ENCODE peak calls at places on chromosomes 12 and 14, in five cellular contexts. W, A, K, J and F are unnamed samples.

GRCh38 chr12:111451649-111452129 is 46.0 kb downstream of the SH2B3 start:
- DNase-seq in W (peak; percentile 36), A (peak; percentile 74), K (no peak), J (no peak), F (peak; percentile 42)

GRCh38 chr14:37587881-37588666 is 7.0 kb downstream of the FOXA1 start:
- DNase-seq in W (no peak), A (no peak), K (no peak), J (no peak), F (no peak)

GRCh38 chr14:83342590-83342989 is 1808.9 kb upstream of the SEL1L start:
- DNase-seq in W (peak; percentile 9), A (no peak), K (peak; percentile 50), J (no peak), F (no peak)

GRCh38 chr12:114664661-114665320 is 19.2 kb downstream of the TBX3 start:
- DNase-seq in W (no peak), A (no peak), K (no peak), J (no peak), F (no peak)

GRCh38 chr12:124044809-124045321 is 71.8 kb downstream of the ZNF664 start:
- DNase-seq in W (no peak), A (no peak), K (no peak), J (no peak), F (no peak)

GRCh38 chr12:26429070-26429691 is 233.8 kb downstream of the SSPN start:
- DNase-seq in W (no peak), A (no peak), K (no peak), J (no peak), F (no peak)

GRCh38 chr12:57500213-57500612 is 12.3 kb downstream of the MARS1 start:
- DNase-seq in W (no peak), A (no peak), K (no peak), J (no peak), F (no peak)

GRCh38 chr14:45673420-45673819 is 420.4 kb upstream of the MIS18BP1 start:
- DNase-seq in W (no peak), A (no peak), K (no peak), J (no peak), F (no peak)

GRCh38 chr12:111546758-111547383 is 52.2 kb downstream of the ATXN2 start:
- DNase-seq in W (no peak), A (no peak), K (no peak), J (no peak), F (no peak)

GRCh38 chr14:33634631-33635030 is 316.2 kb downstream of the EGLN3 start:
- DNase-seq in W (no peak), A (no peak), K (no peak), J (no peak), F (no peak)